ENCODE peak calls at places on chromosomes 6 and 20, in four cellular contexts. One of them, this sample, is unnamed.

GRCh38 chr6:40710626-40711354 is 123.6 kb upstream of the LRFN2 start:
- DNase-seq in IMR-90: no peak
- DNase-seq in mesendoderm: no peak
- DNase-seq in H1: no peak
- DNase-seq in this sample: no peak

GRCh38 chr20:58682656-58683055 is 9.9 kb upstream of the NPEPL1 start:
- DNase-seq in IMR-90: peak; percentile 70
- DNase-seq in H1: no peak
- DNase-seq in mesendoderm: no peak
- DNase-seq in this sample: no peak

GRCh38 chr20:34179636-34180360 is 61.4 kb upstream of the ASIP start:
- DNase-seq in mesendoderm: no peak
- DNase-seq in IMR-90: no peak
- DNase-seq in H1: no peak
- DNase-seq in this sample: no peak

GRCh38 chr6:49264909-49265308 is 198.1 kb downstream of the MMUT start:
- DNase-seq in mesendoderm: no peak
- DNase-seq in IMR-90: no peak
- DNase-seq in H1: no peak
- DNase-seq in this sample: no peak

GRCh38 chr6:46078294-46078693 is 51.5 kb upstream of the ENPP4 start:
- DNase-seq in IMR-90: no peak
- DNase-seq in mesendoderm: no peak
- DNase-seq in H1: no peak
- DNase-seq in this sample: no peak

GRCh38 chr6:11263185-11263817 is 30.8 kb upstream of the NEDD9 start:
- DNase-seq in IMR-90: peak; percentile 84
- DNase-seq in mesendoderm: peak; percentile 95
- DNase-seq in H1: no peak
- DNase-seq in this sample: no peak

GRCh38 chr6:129488313-129488712 is 221.7 kb downstream of the ARHGAP18 start:
- DNase-seq in H1: no peak
- DNase-seq in IMR-90: no peak
- DNase-seq in mesendoderm: no peak
- DNase-seq in this sample: no peak

GRCh38 chr6:140490086-140490485 is 1115.6 kb upstream of the CITED2 start:
- DNase-seq in IMR-90: peak; percentile 56
- DNase-seq in mesendoderm: no peak
- DNase-seq in H1: no peak
- DNase-seq in this sample: no peak

GRCh38 chr6:106629859-106630163 is 433 bp downstream of the QRSL1 start:
- DNase-seq in H1: no peak
- DNase-seq in mesendoderm: no peak
- DNase-seq in IMR-90: no peak
- DNase-seq in this sample: no peak

GRCh38 chr6:26520840-26521484 is 17.2 kb upstream of the HMGN4 start:
- DNase-seq in IMR-90: peak; percentile 80
- DNase-seq in H1: peak; percentile 91
- DNase-seq in mesendoderm: peak; percentile 87
- DNase-seq in this sample: peak; percentile 86

GRCh38 chr20:10179574-10180298 is 38.9 kb upstream of the SNAP25 start:
- DNase-seq in IMR-90: peak; percentile 26
- DNase-seq in mesendoderm: peak; percentile 47
- DNase-seq in H1: peak; percentile 52
- DNase-seq in this sample: peak; percentile 39

GRCh38 chr6:28719275-28719940 is 193.7 kb downstream of the GPX5 start:
- DNase-seq in H1: peak; percentile 88
- DNase-seq in mesendoderm: peak; percentile 84
- DNase-seq in IMR-90: peak; percentile 50
- DNase-seq in this sample: peak; percentile 69

GRCh38 chr6:149437212-149437611 is 37.1 kb downstream of the SUMO4 start:
- DNase-seq in IMR-90: no peak
- DNase-seq in H1: no peak
- DNase-seq in mesendoderm: no peak
- DNase-seq in this sample: no peak

GRCh38 chr6:145948328-145948727 is 15.8 kb downstream of the SHPRH start:
- DNase-seq in IMR-90: peak; percentile 44
- DNase-seq in mesendoderm: peak; percentile 18
- DNase-seq in H1: no peak
- DNase-seq in this sample: no peak

GRCh38 chr6:31559606-31559957 is 12.2 kb downstream of the NFKBIL1 start:
- DNase-seq in IMR-90: no peak
- DNase-seq in H1: no peak
- DNase-seq in mesendoderm: no peak
- DNase-seq in this sample: no peak

GRCh38 chr20:62617711-62618483 is 24.4 kb upstream of the SLCO4A1 start:
- DNase-seq in mesendoderm: no peak
- DNase-seq in H1: no peak
- DNase-seq in IMR-90: no peak
- DNase-seq in this sample: no peak

GRCh38 chr20:4898282-4898681 is 103.0 kb downstream of the SLC23A2 start:
- DNase-seq in mesendoderm: peak; percentile 28
- DNase-seq in IMR-90: peak; percentile 89
- DNase-seq in H1: no peak
- DNase-seq in this sample: no peak

GRCh38 chr6:112827793-112828192 is 480.7 kb downstream of the RFPL4B start:
- DNase-seq in IMR-90: no peak
- DNase-seq in mesendoderm: no peak
- DNase-seq in H1: no peak
- DNase-seq in this sample: no peak

GRCh38 chr6:166268431-166268830 is 39.8 kb downstream of the PRR18 start:
- DNase-seq in IMR-90: no peak
- DNase-seq in H1: no peak
- DNase-seq in mesendoderm: peak; percentile 61
- DNase-seq in this sample: no peak

GRCh38 chr6:20197251-20197650 is 15.0 kb downstream of the MBOAT1 start:
- DNase-seq in H1: no peak
- DNase-seq in mesendoderm: peak; percentile 95
- DNase-seq in IMR-90: no peak
- DNase-seq in this sample: peak; percentile 72

GRCh38 chr6:142871910-142872331 is 73.1 kb downstream of the HIVEP2 start:
- DNase-seq in H1: no peak
- DNase-seq in mesendoderm: no peak
- DNase-seq in IMR-90: peak; percentile 96
- DNase-seq in this sample: no peak

GRCh38 chr6:155158044-155158843 is 105.6 kb upstream of the CLDN20 start:
- DNase-seq in mesendoderm: no peak
- DNase-seq in IMR-90: peak; percentile 13
- DNase-seq in H1: no peak
- DNase-seq in this sample: no peak

GRCh38 chr20:60191014-60191413 is 232.8 kb downstream of the CDH26 start:
- DNase-seq in mesendoderm: no peak
- DNase-seq in IMR-90: no peak
- DNase-seq in H1: no peak
- DNase-seq in this sample: no peak

GRCh38 chr6:33116881-33117711 is 41.3 kb downstream of the HLA-DPB1 start:
- DNase-seq in IMR-90: no peak
- DNase-seq in mesendoderm: peak; percentile 72
- DNase-seq in H1: peak; percentile 78
- DNase-seq in this sample: peak; percentile 74

GRCh38 chr6:128635219-128635618 is 114.8 kb upstream of the PTPRK start:
- DNase-seq in IMR-90: no peak
- DNase-seq in mesendoderm: no peak
- DNase-seq in H1: no peak
- DNase-seq in this sample: no peak

DNA sequence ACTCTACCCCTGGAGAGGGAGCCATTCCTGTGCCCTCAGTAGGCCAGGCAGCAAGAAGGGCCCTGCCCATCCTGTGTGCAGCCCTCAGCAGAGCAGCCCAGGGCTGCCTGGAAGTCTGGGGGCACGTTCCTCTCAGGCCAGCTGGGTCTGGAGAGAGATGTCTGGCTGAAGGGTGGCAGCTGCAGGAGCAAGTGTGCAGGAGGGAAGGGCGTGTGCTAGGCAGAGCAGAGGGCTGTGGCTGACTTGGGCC is 62.7 kb downstream of the NOL4L start:
- DNase-seq in IMR-90: no peak
- DNase-seq in H1: no peak
- DNase-seq in mesendoderm: no peak
- DNase-seq in this sample: no peak
- H3K56ac ChIP-seq in IMR-90: no peak overlapping the region
- H3K56ac ChIP-seq in H1: no peak overlapping the region
- H3K56ac ChIP-seq in mesendoderm: no peak overlapping the region
- H3K56ac ChIP-seq in this sample: no peak overlapping the region

GRCh38 chr6:24306038-24306437 is 51.8 kb downstream of the DCDC2 start:
- DNase-seq in H1: no peak
- DNase-seq in mesendoderm: no peak
- DNase-seq in IMR-90: no peak
- DNase-seq in this sample: no peak
- H2BK5ac ChIP-seq in H1: no peak overlapping the region
- H2BK5ac ChIP-seq in mesendoderm: no peak overlapping the region
- H2BK5ac ChIP-seq in IMR-90: no peak overlapping the region
- H2BK5ac ChIP-seq in this sample: no peak overlapping the region

GRCh38 chr6:108757357-108757756 is 90.9 kb upstream of the ARMC2 start:
- DNase-seq in H1: no peak
- DNase-seq in IMR-90: no peak
- DNase-seq in mesendoderm: no peak
- DNase-seq in this sample: no peak

GRCh38 chr6:108751851-108752732 is 96.1 kb upstream of the ARMC2 start:
- DNase-seq in IMR-90: no peak
- DNase-seq in mesendoderm: no peak
- DNase-seq in H1: no peak
- DNase-seq in this sample: no peak

GRCh38 chr6:108752733-108753392 is 95.4 kb upstream of the ARMC2 start:
- DNase-seq in IMR-90: no peak
- DNase-seq in H1: no peak
- DNase-seq in mesendoderm: no peak
- DNase-seq in this sample: no peak

GRCh38 chr6:108758884-108759283 is 89.3 kb upstream of the ARMC2 start:
- DNase-seq in IMR-90: no peak
- DNase-seq in H1: no peak
- DNase-seq in mesendoderm: no peak
- DNase-seq in this sample: no peak

DNA sequence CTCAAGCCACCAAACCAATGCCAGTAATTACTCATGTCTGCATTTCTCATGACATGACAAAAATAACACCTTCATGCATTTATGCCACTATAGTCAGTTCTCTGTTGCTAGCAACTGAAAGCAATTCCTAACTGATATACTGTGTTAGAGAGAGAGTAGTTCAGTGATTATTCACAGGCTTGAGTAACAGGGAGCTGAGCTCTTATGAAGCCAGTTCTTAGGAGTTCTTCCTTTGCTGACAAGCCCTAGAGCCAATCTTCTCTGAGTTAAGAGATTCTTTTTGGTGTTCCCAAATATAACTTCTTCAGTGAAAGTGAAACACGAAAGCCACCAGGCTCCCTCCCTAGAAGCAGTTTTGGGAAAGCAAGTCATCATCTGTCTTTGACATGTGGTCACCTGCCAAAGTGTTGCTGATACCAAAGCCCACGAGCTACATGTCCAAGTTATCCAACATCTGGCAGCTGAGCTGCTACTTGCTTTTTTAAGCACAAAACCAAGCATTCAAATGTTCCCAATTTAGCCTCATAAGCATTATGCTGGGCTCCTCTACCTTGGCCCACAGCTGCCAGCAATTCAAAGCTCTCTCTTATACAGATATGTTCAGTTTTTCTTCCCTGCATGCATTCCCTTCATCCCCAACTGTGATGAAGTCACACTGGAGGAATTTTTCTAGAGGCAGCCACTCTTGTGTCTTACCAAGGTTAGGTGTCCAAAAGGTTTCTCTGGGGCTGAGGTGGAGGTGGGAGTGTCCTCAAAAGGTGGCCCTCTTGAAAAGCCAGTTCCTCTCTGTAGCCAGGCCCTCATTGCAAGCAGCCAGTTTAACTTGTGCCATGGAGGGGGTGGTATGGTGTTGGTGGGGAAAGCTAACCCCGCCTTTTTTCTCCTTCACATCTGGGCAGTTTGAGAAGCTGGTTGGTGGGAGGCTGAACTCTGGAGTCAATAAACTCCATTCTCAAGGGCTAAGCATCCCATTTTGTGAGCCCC is 92.7 kb upstream of the ARMC2 start:
- DNase-seq in mesendoderm: no peak
- DNase-seq in H1: no peak
- DNase-seq in IMR-90: peak; percentile 51
- DNase-seq in this sample: no peak
- H3K56ac ChIP-seq in mesendoderm: no peak overlapping the region
- H3K56ac ChIP-seq in H1: no peak overlapping the region
- H3K56ac ChIP-seq in IMR-90: no peak overlapping the region
- H3K56ac ChIP-seq in this sample: no peak overlapping the region

DNA sequence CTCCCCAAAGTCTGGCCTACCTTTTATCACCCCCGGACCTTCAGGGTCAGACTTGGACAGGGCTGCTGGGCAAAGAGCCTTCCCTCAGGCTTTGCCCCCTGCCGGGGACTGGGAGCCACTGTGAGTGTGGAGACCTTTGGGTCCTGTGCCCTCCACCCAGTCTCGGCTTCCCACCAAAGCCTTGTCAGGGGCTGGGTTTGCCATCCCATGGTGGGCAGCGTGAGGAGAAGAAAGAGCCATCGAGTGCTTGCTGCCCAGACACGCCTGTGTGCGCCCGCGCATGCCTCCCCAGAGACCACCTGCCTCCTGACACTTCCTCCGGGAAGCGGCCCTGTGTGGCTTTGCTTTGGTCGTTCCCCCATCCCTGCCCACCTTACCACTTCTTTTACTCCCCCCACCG is 10.3 kb downstream of the VEGFA start:
- DNase-seq in IMR-90: no peak
- DNase-seq in mesendoderm: no peak
- DNase-seq in H1: no peak
- DNase-seq in this sample: no peak
- H2BK5ac ChIP-seq in IMR-90: no peak overlapping the region
- H2BK5ac ChIP-seq in mesendoderm: no peak overlapping the region
- H2BK5ac ChIP-seq in H1: no peak overlapping the region
- H2BK5ac ChIP-seq in this sample: no peak overlapping the region

GRCh38 chr6:53189554-53189953 is 40.9 kb upstream of the GCM1 start:
- DNase-seq in mesendoderm: no peak
- DNase-seq in H1: no peak
- DNase-seq in IMR-90: peak; percentile 71
- DNase-seq in this sample: no peak

GRCh38 chr6:53192590-53193232 is 44.1 kb upstream of the GCM1 start:
- DNase-seq in IMR-90: no peak
- DNase-seq in mesendoderm: peak; percentile 69
- DNase-seq in H1: no peak
- DNase-seq in this sample: peak; percentile 44

GRCh38 chr6:53188840-53189232 is 40.2 kb upstream of the GCM1 start:
- DNase-seq in mesendoderm: no peak
- DNase-seq in IMR-90: no peak
- DNase-seq in H1: no peak
- DNase-seq in this sample: no peak
- H3K56ac ChIP-seq in mesendoderm: no peak overlapping the region
- H3K56ac ChIP-seq in IMR-90: no peak overlapping the region
- H3K56ac ChIP-seq in H1: no peak overlapping the region
- H3K56ac ChIP-seq in this sample: no peak overlapping the region

This sample was measured in H9.